ENCODE peak calls at places on chromosomes 5 and 9, in four cellular contexts. L is Panc1, X is K562, R is GM23338. S is an unnamed sample.

GRCh38 chr9:111527347-111527746 is 2.4 kb downstream of the ZNF483 start:
- DNase-seq in L (no peak), X (no peak), R (no peak), S (no peak)

GRCh38 chr9:503881-504852 is 289.5 kb downstream of the DOCK8 start:
- DNase-seq in L (no peak), X (peak), R (peak), S (peak)

GRCh38 chr5:173853370-173854131 is 34.6 kb upstream of the CPEB4 start:
- DNase-seq in L (no peak), X (peak), R (no peak), S (no peak)

GRCh38 chr5:141703133-141703561 is 21.1 kb upstream of the ARAP3 start:
- DNase-seq in L (no peak), X (no peak), R (peak), S (no peak)

GRCh38 chr9:106892632-106893031 is 29.7 kb downstream of the ZNF462 start:
- DNase-seq in L (peak), X (no peak), R (peak), S (no peak)

GRCh38 chr9:135349963-135350360 is 129.6 kb upstream of the PPP1R26 start:
- DNase-seq in L (no peak), X (no peak), R (no peak), S (no peak)

GRCh38 chr9:3954950-3955670 is 344.8 kb downstream of the GLIS3 start:
- DNase-seq in L (no peak), X (peak), R (peak), S (no peak)

GRCh38 chr5:110977927-110978326 is 93.6 kb upstream of the TSLP start:
- DNase-seq in L (no peak), X (no peak), R (no peak), S (no peak)

GRCh38 chr9:99962685-99963261 is 56.3 kb downstream of the STX17 start:
- DNase-seq in L (no peak), X (no peak), R (no peak), S (no peak)

GRCh38 chr9:77534376-77535057 is 113.6 kb downstream of the GNA14 start:
- DNase-seq in L (no peak), X (no peak), R (peak), S (no peak)

GRCh38 chr9:33840381-33840780 is 23.4 kb downstream of the UBE2R2 start:
- DNase-seq in L (no peak), X (no peak), R (no peak), S (no peak)

DNA sequence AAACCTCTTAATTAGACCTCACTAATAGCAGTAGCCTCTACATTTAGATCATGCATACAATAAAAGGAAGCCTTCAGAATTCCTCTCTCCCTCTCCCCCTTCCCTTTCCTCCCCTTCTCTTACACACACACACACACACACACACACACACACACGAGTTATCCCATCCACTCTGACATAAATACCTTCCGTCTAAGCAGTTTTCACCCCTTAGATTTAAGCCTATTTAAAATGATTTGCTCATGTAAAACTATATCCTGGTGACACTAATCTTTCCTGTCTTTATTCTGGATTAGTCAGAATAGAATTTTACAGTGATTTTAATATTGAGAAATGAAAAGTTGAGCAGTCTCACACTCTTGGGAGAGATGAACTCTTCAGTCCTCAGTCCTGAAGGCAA is 35.0 kb downstream of the PRELID2 start:
- DNase-seq in L (no peak), X (no peak), R (no peak), S (no peak)
- TF ChIP-seq REST in L (no peak), X (no peak), R (no peak), S (no peak)

GRCh38 chr9:93450817-93451761 is at the start of gene FAM120A:
- DNase-seq in L (no peak), X (peak), R (peak), S (peak)
- TF ChIP-seq POLR2AphosphoS5 in L (peak), X (peak), R (peak), S (peak)

DNA sequence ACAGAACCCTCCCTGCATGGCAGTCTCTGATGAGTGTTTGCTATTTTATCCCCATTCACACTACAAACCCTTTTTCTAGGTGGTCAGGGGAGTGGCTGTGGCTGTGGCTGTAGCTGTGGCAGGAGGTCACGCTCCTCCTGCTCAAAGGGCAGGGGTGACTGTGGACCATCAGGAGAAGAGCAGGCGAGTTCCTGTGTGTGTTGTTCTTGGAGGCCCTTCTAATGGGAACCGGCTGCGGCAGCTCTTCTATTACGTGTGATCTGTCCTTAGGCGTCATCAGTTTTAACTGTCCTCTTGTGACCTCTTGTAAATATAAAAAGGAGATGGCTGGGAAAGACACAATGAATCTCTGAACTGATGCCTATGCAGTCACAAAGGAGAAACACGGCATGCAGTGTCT is 65.1 kb downstream of the ANKH start:
- DNase-seq in L (no peak), X (no peak), R (no peak), S (no peak)
- TF ChIP-seq REST in L (no peak), X (no peak), R (no peak), S (no peak)

GRCh38 chr5:154771383-154771901 is 16.3 kb downstream of the LARP1 start:
- DNase-seq in L (no peak), X (no peak), R (peak), S (no peak)
- TF ChIP-seq POLR2AphosphoS5 in L (no peak), X (no peak), R (no peak), S (no peak)

GRCh38 chr5:66807743-66808142 is 211.6 kb downstream of the MAST4 start:
- DNase-seq in L (no peak), X (no peak), R (peak), S (no peak)
- TF ChIP-seq REST in L (no peak), X (no peak), R (no peak), S (no peak)

S was measured in HL-60.